ENCODE peak calls at places on chromosomes 5 and 9, in six cellular contexts. V is tibial nerve, H is lower lobe of right lung, R is uterus, A is K562, Z is BE2C. Q is an unnamed sample.

GRCh38 chr9:93118863-93119702 is 15.0 kb downstream of the NINJ1 start:
- DNase-seq in V (no peak), H (peak; percentile 44), R (peak; percentile 25), A (no peak), Z (peak; percentile 4), Q (peak; percentile 76)

GRCh38 chr5:21774791-21775190 is 1078.4 kb downstream of the CDH12 start:
- DNase-seq in V (no peak), H (no peak), R (no peak), A (no peak), Z (no peak), Q (no peak)

GRCh38 chr5:122500245-122501086 is 188.4 kb downstream of the SNCAIP start:
- DNase-seq in V (no peak), H (no peak), R (peak; percentile 35), A (peak; percentile 51), Z (peak; percentile 55), Q (no peak)

GRCh38 chr5:104412649-104413240 is 850.2 kb upstream of the NUDT12 start:
- DNase-seq in V (no peak), H (no peak), R (no peak), A (no peak), Z (peak; percentile 58), Q (no peak)

GRCh38 chr5:141969783-141970741 is 1.2 kb downstream of the RNF14 start:
- DNase-seq in V (no peak), H (no peak), R (no peak), A (peak; percentile 93), Z (no peak), Q (no peak)

GRCh38 chr9:69976165-69976564 is 67.5 kb upstream of the MAMDC2 start:
- DNase-seq in V (no peak), H (no peak), R (no peak), A (no peak), Z (no peak), Q (no peak)

GRCh38 chr9:33103381-33104110 is 27.1 kb upstream of the SMU1 start:
- DNase-seq in V (no peak), H (no peak), R (no peak), A (no peak), Z (no peak), Q (no peak)

GRCh38 chr9:94799578-94800264 is 73.2 kb downstream of the AOPEP start:
- DNase-seq in V (no peak), H (no peak), R (no peak), A (peak; percentile 10), Z (no peak), Q (no peak)

GRCh38 chr5:9188131-9188530 is 357.7 kb downstream of the SEMA5A start:
- DNase-seq in V (no peak), H (no peak), R (no peak), A (no peak), Z (no peak), Q (no peak)

GRCh38 chr5:57106661-57107060 is 67.2 kb upstream of the GPBP1 start:
- DNase-seq in V (no peak), H (no peak), R (no peak), A (no peak), Z (no peak), Q (no peak)

GRCh38 chr5:62578540-62578939 is at the start of gene LRRC70:
- DNase-seq in V (no peak), H (no peak), R (no peak), A (peak; percentile 36), Z (no peak), Q (no peak)

GRCh38 chr9:33619666-33620404 is 95.8 kb downstream of the ANKRD18B start:
- DNase-seq in V (no peak), H (no peak), R (no peak), A (peak; percentile 81), Z (no peak), Q (no peak)

GRCh38 chr5:10617103-10617502 is 53.2 kb downstream of the ANKRD33B start:
- DNase-seq in V (no peak), H (no peak), R (no peak), A (no peak), Z (no peak), Q (peak; percentile 48)

GRCh38 chr5:10668697-10669096 is 92.3 kb downstream of the DAP start:
- DNase-seq in V (no peak), H (no peak), R (no peak), A (no peak), Z (no peak), Q (no peak)

GRCh38 chr9:2800385-2801179 is 43.3 kb downstream of the PUM3 start:
- DNase-seq in V (no peak), H (no peak), R (no peak), A (no peak), Z (no peak), Q (no peak)

GRCh38 chr5:126394211-126394828 is 28.9 kb upstream of the GRAMD2B start:
- DNase-seq in V (no peak), H (no peak), R (no peak), A (no peak), Z (no peak), Q (no peak)

GRCh38 chr5:38616061-38616460 is 59.6 kb upstream of the LIFR start:
- DNase-seq in V (no peak), H (no peak), R (no peak), A (no peak), Z (no peak), Q (no peak)

GRCh38 chr9:92759446-92759845 is 5.2 kb downstream of the BICD2 start:
- DNase-seq in V (no peak), H (no peak), R (no peak), A (no peak), Z (no peak), Q (peak; percentile 52)

GRCh38 chr9:1051286-1052118 is 1.3 kb downstream of the DMRT2 start:
- DNase-seq in V (peak; percentile 40), H (peak; percentile 64), R (no peak), A (no peak), Z (no peak), Q (no peak)

GRCh38 chr9:123164285-123164684 is 104.1 kb downstream of the STRBP start:
- DNase-seq in V (no peak), H (no peak), R (no peak), A (no peak), Z (no peak), Q (no peak)

GRCh38 chr5:56105511-56106372 is 111.0 kb upstream of the IL6ST start:
- DNase-seq in V (no peak), H (no peak), R (no peak), A (no peak), Z (no peak), Q (no peak)

GRCh38 chr9:6938447-6938846 is 180.7 kb downstream of the KDM4C start:
- DNase-seq in V (no peak), H (no peak), R (no peak), A (no peak), Z (no peak), Q (no peak)

GRCh38 chr5:73822989-73823339 is 197.0 kb downstream of the ARHGEF28 start:
- DNase-seq in V (no peak), H (no peak), R (no peak), A (no peak), Z (no peak), Q (no peak)

GRCh38 chr5:158390556-158390955 is 531.6 kb upstream of the CLINT1 start:
- DNase-seq in V (no peak), H (no peak), R (no peak), A (no peak), Z (no peak), Q (no peak)
- H3K4me1 ChIP-seq in V (no peaks in the 10 kb centered on the region), H (no peaks in the 10 kb centered on the region), R (no peaks in the 10 kb centered on the region), A (no peaks in the 10 kb centered on the region), Z (peaks cover 21% of the 10 kb centered on the region), Q (no peaks in the 10 kb centered on the region)

GRCh38 chr5:135648109-135648508 is 69.3 kb upstream of the CXCL14 start:
- DNase-seq in V (no peak), H (no peak), R (no peak), A (no peak), Z (no peak), Q (no peak)
- H3K4me1 ChIP-seq in V (no peaks in the 10 kb centered on the region), H (no peaks in the 10 kb centered on the region), R (no peaks in the 10 kb centered on the region), A (no peaks in the 10 kb centered on the region), Z (no peaks in the 10 kb centered on the region), Q (no peaks in the 10 kb centered on the region)

DNA sequence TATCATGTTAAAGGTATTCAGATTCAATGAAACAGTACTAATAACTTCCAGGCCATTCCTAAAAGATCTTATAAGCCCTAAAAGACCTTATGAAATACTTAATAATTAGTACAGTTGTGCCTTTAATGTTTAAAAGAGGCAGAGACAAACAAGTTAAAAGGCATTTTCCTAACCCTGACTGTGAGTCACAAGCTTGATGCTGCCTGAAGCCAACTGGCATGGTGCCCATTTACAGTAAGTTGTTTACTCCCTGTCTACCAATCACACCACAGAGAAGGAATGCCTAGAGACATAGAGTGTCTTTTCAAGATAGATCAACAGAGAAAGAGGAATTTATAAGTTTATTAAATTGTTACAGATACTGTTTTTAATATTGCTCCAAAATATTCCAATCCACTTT is 47.8 kb downstream of the NR3C1 start:
- DNase-seq in V (peak; percentile 22), H (no peak), R (peak; percentile 50), A (peak; percentile 56), Z (peak; percentile 72), Q (peak; percentile 65)
- H3K4me1 ChIP-seq in V (no peaks in the 10 kb centered on the region), H (peaks cover 96% of the 10 kb centered on the region), R (peaks cover 10% of the 10 kb centered on the region), A (no peaks in the 10 kb centered on the region), Z (no peaks in the 10 kb centered on the region), Q (peaks cover 71% of the 10 kb centered on the region)

GRCh38 chr5:143146161-143146560 is 257.3 kb downstream of the NR3C1 start:
- DNase-seq in V (no peak), H (no peak), R (no peak), A (no peak), Z (no peak), Q (no peak)
- H3K4me1 ChIP-seq in V (no peaks in the 10 kb centered on the region), H (peaks cover 29% of the 10 kb centered on the region), R (no peaks in the 10 kb centered on the region), A (no peaks in the 10 kb centered on the region), Z (no peaks in the 10 kb centered on the region), Q (no peaks in the 10 kb centered on the region)